ENCODE peak calls at places on chromosome 21, in ten cellular contexts. F, R, C, Z, I, K, T, L, M and O are unnamed samples.

GRCh38 chr21:45029968-45030636 is 44.3 kb upstream of the ADARB1 start:
- DNase-seq in F (no peak), R (no peak), C (no peak), Z (no peak), I (peak), K (no peak), T (no peak), L (no peak), M (no peak), O (no peak)

GRCh38 chr21:37292946-37293345 is 25.8 kb upstream of the VPS26C start:
- DNase-seq in F (no peak), R (no peak), C (peak), Z (no peak), I (no peak), K (peak), T (no peak), L (no peak), M (no peak), O (no peak)

GRCh38 chr21:46079357-46080170 is 18.3 kb upstream of the COL6A2 start:
- DNase-seq in F (no peak), R (no peak), C (peak), Z (no peak), I (peak), K (peak), T (peak), L (no peak), M (no peak), O (no peak)

GRCh38 chr21:14263879-14264278 is 47.9 kb downstream of the RBM11 start:
- DNase-seq in F (no peak), R (no peak), C (no peak), Z (no peak), I (no peak), K (no peak), T (no peak), L (no peak), M (no peak), O (no peak)

GRCh38 chr21:44533121-44533890 is 6.7 kb downstream of the KRTAP10-1 start:
- DNase-seq in F (no peak), R (peak), C (no peak), Z (no peak), I (peak), K (no peak), T (no peak), L (no peak), M (no peak), O (no peak)

GRCh38 chr21:46500224-46500861 is 41.7 kb downstream of the DIP2A start:
- DNase-seq in F (no peak), R (no peak), C (no peak), Z (no peak), I (no peak), K (peak), T (no peak), L (peak), M (no peak), O (no peak)

GRCh38 chr21:21003701-21004100 is 5.5 kb downstream of the NCAM2 start:
- DNase-seq in F (no peak), R (no peak), C (no peak), Z (no peak), I (no peak), K (peak), T (no peak), L (no peak), M (no peak), O (no peak)

GRCh38 chr21:42032968-42033367 is 22.8 kb upstream of the ZBTB21 start:
- DNase-seq in F (no peak), R (no peak), C (no peak), Z (no peak), I (no peak), K (no peak), T (no peak), L (no peak), M (no peak), O (no peak)

GRCh38 chr21:29343517-29343916 is 44.8 kb downstream of the BACH1 start:
- DNase-seq in F (no peak), R (no peak), C (no peak), Z (no peak), I (no peak), K (peak), T (no peak), L (no peak), M (no peak), O (no peak)

GRCh38 chr21:38988211-38989096 is 182.7 kb downstream of the ETS2 start:
- DNase-seq in F (no peak), R (no peak), C (peak), Z (no peak), I (no peak), K (no peak), T (no peak), L (no peak), M (no peak), O (no peak)

GRCh38 chr21:42376338-42376982 is 10.1 kb upstream of the TFF1 start:
- DNase-seq in F (no peak), R (no peak), C (no peak), Z (no peak), I (no peak), K (no peak), T (no peak), L (no peak), M (no peak), O (no peak)

GRCh38 chr21:46667735-46668380 is 32.4 kb downstream of the PRMT2 start:
- DNase-seq in F (no peak), R (no peak), C (no peak), Z (no peak), I (no peak), K (peak), T (no peak), L (peak), M (no peak), O (no peak)

GRCh38 chr21:42532466-42533181 is 19.0 kb downstream of the SLC37A1 start:
- DNase-seq in F (no peak), R (peak), C (no peak), Z (peak), I (peak), K (no peak), T (peak), L (no peak), M (peak), O (no peak)

GRCh38 chr21:35232545-35233176 is 183.6 kb upstream of the RUNX1 start:
- DNase-seq in F (no peak), R (no peak), C (peak), Z (no peak), I (no peak), K (peak), T (no peak), L (peak), M (no peak), O (no peak)
- H3K27ac ChIP-seq in F (no peak), R (no peak), C (no peak), Z (no peak), I (no peak), K (no peak), T (no peak), L (no peak), M (no peak), O (no peak)

GRCh38 chr21:33395866-33396265 is 7.3 kb upstream of the IFNGR2 start:
- DNase-seq in F (no peak), R (no peak), C (no peak), Z (no peak), I (no peak), K (peak), T (no peak), L (peak), M (no peak), O (no peak)

GRCh38 chr21:33393348-33393747 is 9.9 kb upstream of the IFNGR2 start:
- DNase-seq in F (no peak), R (no peak), C (no peak), Z (no peak), I (no peak), K (no peak), T (no peak), L (no peak), M (no peak), O (no peak)

GRCh38 chr21:33394260-33394659 is 9.0 kb upstream of the IFNGR2 start:
- DNase-seq in F (no peak), R (peak), C (no peak), Z (no peak), I (peak), K (no peak), T (peak), L (no peak), M (no peak), O (no peak)

GRCh38 chr21:33390479-33390878 is 12.7 kb upstream of the IFNGR2 start:
- DNase-seq in F (no peak), R (no peak), C (no peak), Z (no peak), I (no peak), K (no peak), T (no peak), L (peak), M (no peak), O (peak)

DNA sequence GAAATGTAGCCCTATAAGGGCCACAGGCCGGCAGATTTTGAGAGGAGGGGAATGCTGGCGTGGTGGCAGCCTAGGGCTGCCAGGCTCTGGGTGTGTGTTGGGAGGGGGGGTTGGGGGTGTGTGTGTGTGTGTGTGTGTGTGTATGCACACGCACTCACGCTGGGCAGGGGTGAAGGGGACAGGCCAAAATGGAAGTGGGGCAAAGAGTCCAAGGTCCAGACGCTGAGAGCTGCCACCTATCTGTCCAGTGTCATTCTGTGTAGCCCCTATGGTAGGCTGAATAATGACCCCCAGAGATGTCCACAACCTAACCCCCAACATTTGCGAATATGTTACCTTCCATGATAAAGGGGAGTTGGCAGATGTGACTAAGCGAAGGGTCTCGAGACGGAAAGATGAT is 10.6 kb upstream of the IFNGR2 start:
- DNase-seq in F (no peak), R (no peak), C (no peak), Z (no peak), I (no peak), K (no peak), T (no peak), L (no peak), M (no peak), O (no peak)
- H3K27ac ChIP-seq in F (no peak), R (no peak), C (no peak), Z (no peak), I (no peak), K (no peak), T (no peak), L (no peak), M (no peak), O (no peak)

GRCh38 chr21:31181089-31181757 is 142.9 kb upstream of the KRTAP19-8 start:
- DNase-seq in F (no peak), R (no peak), C (no peak), Z (no peak), I (no peak), K (no peak), T (no peak), L (no peak), M (no peak), O (no peak)
- H3K27ac ChIP-seq in F (peak), R (no peak), C (no peak), Z (no peak), I (no peak), K (no peak), T (no peak), L (no peak), M (no peak), O (no peak)

DNA sequence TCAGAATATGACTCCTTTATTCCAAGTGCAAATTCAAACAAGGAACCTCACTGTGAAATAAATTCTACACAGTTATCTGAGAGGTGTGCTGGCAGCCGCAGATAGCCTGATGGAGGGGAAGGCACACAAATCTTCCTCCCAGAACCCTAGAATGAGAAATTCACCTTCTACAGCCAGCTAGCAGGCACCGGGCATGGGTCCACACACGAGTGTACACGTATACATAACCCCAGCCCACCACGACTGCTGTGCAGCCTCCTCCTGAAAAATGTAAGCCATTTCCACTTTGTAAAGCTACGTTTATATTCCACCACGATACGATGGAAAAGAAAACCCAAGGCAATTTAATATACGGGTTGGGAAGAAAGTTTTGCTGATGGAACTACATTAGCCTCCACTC is 1.8 kb downstream of the BTG3 start:
- DNase-seq in F (no peak), R (peak), C (no peak), Z (no peak), I (no peak), K (peak), T (no peak), L (peak), M (no peak), O (no peak)
- H3K27ac ChIP-seq in F (peak), R (peak), C (peak), Z (peak), I (peak), K (peak), T (peak), L (peak), M (peak), O (peak)

GRCh38 chr21:16551101-16551695 is 821.4 kb downstream of the USP25 start:
- DNase-seq in F (no peak), R (no peak), C (no peak), Z (no peak), I (no peak), K (no peak), T (no peak), L (peak), M (no peak), O (no peak)
- H3K27ac ChIP-seq in F (no peak), R (no peak), C (no peak), Z (no peak), I (no peak), K (no peak), T (no peak), L (no peak), M (no peak), O (no peak)

DNA sequence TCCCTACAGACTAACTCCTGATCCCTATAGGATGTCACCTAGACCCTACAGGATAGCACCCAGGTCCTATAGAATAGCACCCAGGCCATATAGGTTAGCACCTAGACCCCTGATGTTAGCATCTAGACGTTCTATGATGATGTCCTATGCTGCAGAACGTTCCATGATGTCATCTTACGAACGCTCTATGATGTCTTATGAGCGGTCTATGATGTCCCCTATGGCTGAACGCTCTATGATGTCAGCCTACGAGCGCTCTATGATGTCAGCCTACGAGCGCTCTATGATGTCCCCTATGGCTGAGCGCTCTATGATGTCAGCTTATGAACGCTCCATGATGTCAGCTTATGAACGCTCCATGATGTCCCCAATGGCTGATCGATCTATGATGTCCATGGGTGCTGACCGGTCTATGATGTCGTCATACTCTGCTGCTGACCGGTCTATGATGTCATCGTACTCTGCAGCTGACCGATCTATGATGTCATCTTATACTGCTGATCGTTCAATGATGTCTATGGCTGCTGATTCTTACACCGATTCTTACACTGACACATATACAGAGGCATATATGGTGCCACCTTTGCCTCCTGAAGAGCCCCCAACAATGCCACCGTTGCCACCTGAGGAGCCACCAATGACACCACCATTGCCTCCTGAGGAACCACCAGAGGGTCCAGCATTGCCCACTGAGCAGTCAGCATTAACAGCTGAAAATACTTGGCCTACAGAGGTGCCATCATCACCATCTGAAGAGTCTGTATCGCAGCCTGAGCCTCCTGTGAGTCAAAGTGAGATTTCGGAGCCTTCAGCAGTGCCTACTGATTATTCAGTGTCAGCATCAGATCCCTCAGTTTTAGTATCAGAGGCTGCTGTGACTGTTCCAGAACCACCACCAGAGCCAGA is 9.5 kb downstream of the SON start:
- DNase-seq in F (no peak), R (no peak), C (no peak), Z (no peak), I (no peak), K (no peak), T (no peak), L (no peak), M (no peak), O (no peak)
- H3K27ac ChIP-seq in F (no peak), R (no peak), C (no peak), Z (no peak), I (no peak), K (no peak), T (no peak), L (no peak), M (no peak), O (no peak)